ENCODE peak calls at places on chromosomes 5 and 9, in four cellular contexts. B is HepG2, F is GM12878, I is SK-N-SH. N is an unnamed sample.

GRCh38 chr5:16690243-16690839 is 73.5 kb upstream of the RETREG1 start:
- DNase-seq in I (peak), F (no peak), B (peak), N (peak)

GRCh38 chr9:17531642-17532254 is 47.1 kb upstream of the SH3GL2 start:
- DNase-seq in I (peak), B (peak), F (no peak), N (peak)

GRCh38 chr5:124789104-124789605 is 42.7 kb upstream of the ZNF608 start:
- DNase-seq in B (no peak), F (no peak), I (no peak), N (peak)

GRCh38 chr9:77707696-77708095 is 59.6 kb upstream of the GNA14 start:
- DNase-seq in B (peak), F (no peak), I (no peak), N (peak)

GRCh38 chr5:115351356-115352195 is 55.1 kb upstream of the CCDC112 start:
- DNase-seq in F (no peak), I (no peak), B (no peak), N (peak)

GRCh38 chr5:143886621-143887301 is 74.8 kb downstream of the HMHB1 start:
- DNase-seq in I (peak), B (no peak), F (no peak), N (no peak)

GRCh38 chr9:134591082-134591571 is 50.5 kb upstream of the COL5A1 start:
- DNase-seq in B (no peak), F (no peak), I (no peak), N (no peak)

GRCh38 chr9:37197158-37198033 is 77.0 kb downstream of the ZCCHC7 start:
- DNase-seq in B (no peak), I (peak), F (peak), N (no peak)

GRCh38 chr5:150630016-150630415 is 10.4 kb upstream of the SYNPO start:
- DNase-seq in B (no peak), I (no peak), F (no peak), N (no peak)

GRCh38 chr5:150633424-150633823 is 7.0 kb upstream of the SYNPO start:
- DNase-seq in F (no peak), I (no peak), B (no peak), N (no peak)

GRCh38 chr5:150630459-150631325 is 9.8 kb upstream of the SYNPO start:
- DNase-seq in I (no peak), F (no peak), B (no peak), N (no peak)

GRCh38 chr5:150631326-150631701 is 9.1 kb upstream of the SYNPO start:
- DNase-seq in F (no peak), I (no peak), B (no peak), N (no peak)

DNA sequence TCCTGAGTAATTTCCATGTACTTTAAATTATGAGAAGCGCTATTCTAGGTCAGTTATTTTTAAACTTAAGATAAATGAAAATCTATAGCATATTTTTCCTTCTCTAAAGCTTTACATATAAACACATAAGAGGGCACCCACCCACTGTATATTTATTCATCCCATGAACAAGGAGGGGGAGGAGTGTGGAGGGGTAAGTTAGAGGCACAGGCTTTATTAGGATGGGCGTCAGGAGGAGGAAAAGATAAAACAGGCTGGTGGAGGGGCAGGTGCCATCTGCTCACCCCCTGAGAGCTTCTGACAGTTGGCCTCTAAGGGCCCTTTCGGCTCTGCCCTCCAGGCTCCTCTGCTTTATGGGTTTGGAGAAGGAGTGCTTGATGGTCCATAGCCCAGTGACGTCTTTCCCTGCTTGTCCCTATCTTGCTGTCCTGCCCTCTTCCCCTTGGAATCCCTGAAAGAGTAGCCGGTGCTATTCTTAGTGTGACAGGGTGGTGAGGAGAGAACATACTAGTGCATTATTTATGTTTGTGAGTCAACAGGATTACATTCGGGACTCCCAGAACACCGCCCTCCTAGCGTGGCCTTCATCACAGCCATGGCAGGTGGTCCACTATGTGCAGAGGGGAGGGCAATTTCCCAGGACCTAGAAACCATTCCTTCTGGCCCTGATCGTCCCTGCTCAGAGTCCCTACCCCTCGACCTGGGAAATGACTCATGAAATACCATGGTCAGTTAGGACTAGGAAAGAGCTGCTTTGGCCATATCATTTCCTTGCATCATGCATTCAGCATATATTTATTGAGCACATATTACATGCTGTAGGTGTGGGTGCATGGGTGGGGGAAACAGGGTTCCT is 7.9 kb upstream of the SYNPO start:
- DNase-seq in B (no peak), I (no peak), F (no peak), N (no peak)
- TF ChIP-seq PBX3 in B (no peak), I (no peak), F (no peak), N (no peak)

GRCh38 chr9:28774433-28775029 is 1201.2 kb upstream of the C9orf72 start:
- DNase-seq in I (peak), B (peak), F (no peak), N (peak)
- TF ChIP-seq MAX in I (no peak), B (no peak), F (no peak), N (no peak)

GRCh38 chr9:27535701-27536118 is 6.1 kb upstream of the MOB3B start:
- DNase-seq in F (no peak), I (no peak), B (no peak), N (no peak)

GRCh38 chr9:27534131-27534530 is 4.5 kb upstream of the MOB3B start:
- DNase-seq in B (no peak), I (no peak), F (no peak), N (no peak)

GRCh38 chr9:27536168-27536567 is 6.6 kb upstream of the MOB3B start:
- DNase-seq in B (no peak), I (no peak), F (no peak), N (no peak)

GRCh38 chr9:27537027-27537435 is 7.4 kb upstream of the MOB3B start:
- DNase-seq in I (no peak), B (peak), F (no peak), N (no peak)

GRCh38 chr9:27534658-27535209 is 5.1 kb upstream of the MOB3B start:
- DNase-seq in F (no peak), B (no peak), I (no peak), N (no peak)
- TF ChIP-seq USF2 in F (no peak), B (no peak), I (no peak), N (no peak)

GRCh38 chr5:141186897-141187512 is at the start of gene PCDHB9:
- DNase-seq in I (peak), F (no peak), B (peak), N (peak)
- TF ChIP-seq PBX3 in I (no peak), F (no peak), B (no peak), N (no peak)

DNA sequence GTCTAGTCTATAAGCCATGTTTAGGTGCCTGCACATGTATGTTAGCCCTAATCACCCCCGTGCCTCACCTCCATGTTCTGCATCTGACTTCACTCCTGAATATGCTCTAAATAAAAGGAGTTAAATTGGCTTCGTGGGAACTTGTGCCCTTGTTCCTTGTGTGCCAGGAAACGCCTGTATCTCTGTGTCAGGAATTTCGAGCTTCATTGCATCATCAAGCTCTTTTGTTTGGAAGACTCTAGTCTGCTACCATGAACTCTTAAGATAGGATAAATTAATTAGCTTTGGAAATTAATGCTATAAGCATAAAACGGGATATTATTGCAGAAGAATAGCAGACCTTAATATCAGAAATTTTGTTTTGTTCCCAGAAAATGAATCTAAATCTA is 99.2 kb downstream of the ADCY2 start:
- DNase-seq in I (no peak), F (no peak), B (no peak), N (no peak)
- TF ChIP-seq MAX in I (no peak), F (no peak), B (no peak), N (no peak)

DNA sequence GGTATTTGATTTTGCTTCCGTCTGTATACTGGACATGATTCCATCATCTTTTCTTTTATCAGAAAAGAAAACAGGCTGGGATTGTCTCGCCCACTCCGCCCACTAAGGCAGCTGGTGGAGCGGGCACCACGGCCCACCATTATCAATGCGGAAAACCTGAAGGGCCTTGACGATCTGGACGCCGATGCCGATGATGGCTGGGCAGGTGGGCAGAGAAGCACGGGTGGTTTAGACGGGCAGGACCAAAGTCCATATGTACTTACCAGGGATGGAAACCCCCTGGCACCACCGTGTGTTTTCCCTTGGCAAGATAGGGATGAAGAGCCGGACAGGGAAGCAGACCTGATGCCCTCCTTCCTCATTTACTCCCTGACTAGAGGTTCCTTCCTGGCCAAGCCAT is 53.7 kb downstream of the PRRC2B start:
- DNase-seq in F (no peak), B (no peak), I (no peak), N (no peak)
- TF ChIP-seq USF2 in F (no peak), B (no peak), I (no peak), N (no peak)

DNA sequence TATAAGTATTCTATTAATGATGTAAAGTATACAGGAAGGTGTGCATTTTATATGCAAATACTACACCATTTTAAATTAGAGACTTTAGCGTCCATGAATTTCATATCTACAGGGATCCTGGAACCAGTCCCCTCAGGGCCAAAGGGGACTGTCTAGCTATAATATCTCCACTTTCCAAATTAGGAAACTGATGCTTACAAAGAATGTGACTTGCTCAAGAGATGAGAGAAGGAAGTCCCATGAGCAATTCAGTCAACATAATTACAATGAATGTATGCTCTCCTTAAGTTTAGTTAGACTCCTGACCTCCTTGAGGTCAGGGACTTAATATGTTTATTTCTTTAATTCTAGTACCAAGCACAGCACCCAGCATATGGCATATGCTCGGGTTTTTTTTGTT is 23.7 kb downstream of the NIPBL start:
- DNase-seq in B (no peak), F (no peak), I (no peak), N (no peak)
- TF ChIP-seq PBX3 in B (no peak), F (no peak), I (no peak), N (no peak)

DNA sequence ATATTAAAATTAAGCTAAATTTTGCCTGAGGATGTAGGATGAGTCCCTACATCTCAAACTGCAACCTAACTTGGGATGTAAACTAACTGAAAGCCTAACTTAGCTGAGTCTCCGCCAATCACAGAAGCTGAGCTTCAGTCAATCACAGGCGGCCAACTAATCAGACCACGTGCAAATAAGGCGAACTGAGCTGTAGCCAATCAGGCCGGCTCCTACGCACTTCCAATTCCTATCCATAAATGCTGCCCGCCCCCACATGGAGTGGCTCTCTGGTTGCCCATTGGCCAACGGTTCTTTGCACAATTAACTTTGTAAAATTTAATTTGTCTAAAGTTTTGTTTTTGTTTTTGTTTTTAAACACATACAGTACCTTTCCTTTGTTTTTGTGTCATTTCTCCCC is 13.9 kb upstream of the GPX8 start:
- DNase-seq in B (no peak), F (no peak), I (no peak), N (no peak)
- TF ChIP-seq MAX in B (no peak), F (no peak), I (no peak), N (no peak)